ENCODE peak calls at places on chromosome 1, in nine cellular contexts. G is RWPE1; U is ACHN; F is effector memory CD4-positive, alpha-beta T cell; X is posterior cingulate gyrus; J is stimulated activated CD4-positive, alpha-beta T cell treated with anti-CD3 and anti-CD28 coated beads, Interleukin-2, amount 100 ng/mL, for 24 hours; N is fibroblast of lung; H is spleen; A is NB4. O is an unnamed sample.

GRCh38 chr1:111406325-111406768 is 21.2 kb downstream of the OVGP1 start:
- DNase-seq in G (peak), U (no peak), F (no peak), X (no peak), J (peak), N (no peak), H (peak), A (no peak), O (no peak)

GRCh38 chr1:55868026-55868425 is 652.9 kb upstream of the USP24 start:
- DNase-seq in G (no peak), U (no peak), F (no peak), X (no peak), J (no peak), N (peak), H (no peak), A (no peak), O (peak)

GRCh38 chr1:225425211-225425786 is 2.5 kb downstream of the LBR start:
- DNase-seq in G (peak), U (peak), F (no peak), X (no peak), J (no peak), N (peak), H (no peak), A (peak), O (no peak)

GRCh38 chr1:11295905-11296304 is 22.9 kb downstream of the UBIAD1 start:
- DNase-seq in G (no peak), U (no peak), F (no peak), X (no peak), J (no peak), N (no peak), H (no peak), A (no peak), O (no peak)

GRCh38 chr1:109134423-109134822 is 20.5 kb downstream of the ELAPOR1 start:
- DNase-seq in G (no peak), U (no peak), F (no peak), X (no peak), J (no peak), N (no peak), H (no peak), A (no peak), O (no peak)

GRCh38 chr1:194045416-194045815 is 859.0 kb upstream of the B3GALT2 start:
- DNase-seq in G (peak), U (no peak), F (no peak), X (no peak), J (no peak), N (peak), H (no peak), A (no peak), O (no peak)

GRCh38 chr1:207316141-207316540 is 5.3 kb upstream of the CD55 start:
- DNase-seq in G (no peak), U (no peak), F (no peak), X (no peak), J (no peak), N (no peak), H (no peak), A (peak), O (no peak)

GRCh38 chr1:30929135-30929889 is 20.8 kb upstream of the SDC3 start:
- DNase-seq in G (peak), U (peak), F (no peak), X (peak), J (peak), N (peak), H (no peak), A (peak), O (peak)

GRCh38 chr1:201020040-201020591 is 3.4 kb downstream of the KIF21B start:
- DNase-seq in G (peak), U (no peak), F (no peak), X (no peak), J (peak), N (no peak), H (peak), A (peak), O (no peak)

GRCh38 chr1:244069499-244069898 is 18.4 kb downstream of the ZBTB18 start:
- DNase-seq in G (no peak), U (no peak), F (no peak), X (no peak), J (no peak), N (no peak), H (no peak), A (no peak), O (no peak)

GRCh38 chr1:116821763-116822162 is 67.5 kb downstream of the CD2 start:
- DNase-seq in G (no peak), U (no peak), F (no peak), X (no peak), J (no peak), N (no peak), H (no peak), A (no peak), O (no peak)

GRCh38 chr1:34199927-34200326 is 23.2 kb downstream of the C1orf94 start:
- DNase-seq in G (peak), U (no peak), F (no peak), X (no peak), J (no peak), N (no peak), H (no peak), A (no peak), O (no peak)

GRCh38 chr1:92030701-92031107 is 919 bp downstream of the EPHX4 start:
- DNase-seq in G (peak), U (peak), F (no peak), X (no peak), J (no peak), N (peak), H (no peak), A (peak), O (peak)

GRCh38 chr1:188022661-188023060 is 1193.9 kb downstream of the PLA2G4A start:
- DNase-seq in G (no peak), U (no peak), F (no peak), X (no peak), J (no peak), N (peak), H (no peak), A (no peak), O (no peak)

GRCh38 chr1:173862769-173863223 is 5.0 kb downstream of the GAS5 start:
- DNase-seq in G (peak), U (no peak), F (no peak), X (no peak), J (no peak), N (no peak), H (no peak), A (peak), O (no peak)

GRCh38 chr1:215606564-215607168 is 39.6 kb downstream of the KCTD3 start:
- DNase-seq in G (peak), U (peak), F (no peak), X (no peak), J (no peak), N (peak), H (no peak), A (peak), O (peak)